ENCODE peak calls at places on chromosomes 12 and 14, in seven cellular contexts. One of them, this sample, is unnamed.

GRCh38 chr14:58298477-58298879 is at the start of gene ARID4A:
- DNase-seq in HepG2: no peak
- DNase-seq in K562: no peak
- DNase-seq in SK-N-SH: no peak
- DNase-seq in GM12878: no peak
- DNase-seq in H1: no peak
- DNase-seq in HCT116: no peak
- DNase-seq in this sample: no peak

GRCh38 chr12:124171231-124171985 is 123.5 kb upstream of the RFLNA start:
- DNase-seq in H1: no peak
- DNase-seq in SK-N-SH: no peak
- DNase-seq in HepG2: no peak
- DNase-seq in GM12878: no peak
- DNase-seq in HCT116: no peak
- DNase-seq in K562: no peak
- DNase-seq in this sample: no peak

GRCh38 chr12:117472983-117473382 is 111.6 kb upstream of the NOS1 start:
- DNase-seq in HepG2: peak; percentile 9
- DNase-seq in K562: peak; percentile 21
- DNase-seq in SK-N-SH: peak; percentile 67
- DNase-seq in HCT116: peak; percentile 10
- DNase-seq in H1: peak; percentile 36
- DNase-seq in GM12878: no peak
- DNase-seq in this sample: no peak

GRCh38 chr14:31941487-31941886 is 135.6 kb upstream of the ARHGAP5 start:
- DNase-seq in HepG2: peak; percentile 95
- DNase-seq in K562: no peak
- DNase-seq in GM12878: no peak
- DNase-seq in H1: no peak
- DNase-seq in HCT116: no peak
- DNase-seq in SK-N-SH: no peak
- DNase-seq in this sample: no peak

GRCh38 chr12:18864900-18865561 is 127.1 kb downstream of the CAPZA3 start:
- DNase-seq in H1: no peak
- DNase-seq in SK-N-SH: peak; percentile 0
- DNase-seq in K562: peak; percentile 8
- DNase-seq in HCT116: no peak
- DNase-seq in GM12878: no peak
- DNase-seq in HepG2: no peak
- DNase-seq in this sample: no peak

GRCh38 chr14:23153891-23154796 is 29.3 kb downstream of the SLC7A8 start:
- DNase-seq in H1: no peak
- DNase-seq in K562: peak; percentile 94
- DNase-seq in SK-N-SH: peak; percentile 34
- DNase-seq in HCT116: peak; percentile 38
- DNase-seq in GM12878: no peak
- DNase-seq in HepG2: no peak
- DNase-seq in this sample: peak; percentile 92

GRCh38 chr14:61585598-61586538 is 109.4 kb upstream of the HIF1A start:
- DNase-seq in HepG2: no peak
- DNase-seq in GM12878: no peak
- DNase-seq in SK-N-SH: no peak
- DNase-seq in H1: no peak
- DNase-seq in K562: no peak
- DNase-seq in HCT116: no peak
- DNase-seq in this sample: no peak

GRCh38 chr12:124609041-124609984 is 41.9 kb upstream of the NCOR2 start:
- DNase-seq in GM12878: peak; percentile 52
- DNase-seq in HCT116: peak; percentile 64
- DNase-seq in SK-N-SH: peak; percentile 64
- DNase-seq in HepG2: peak; percentile 81
- DNase-seq in K562: peak; percentile 78
- DNase-seq in H1: no peak
- DNase-seq in this sample: peak; percentile 93

GRCh38 chr12:30754383-30754749 is 385 bp downstream of the CAPRIN2 start:
- DNase-seq in HCT116: no peak
- DNase-seq in H1: no peak
- DNase-seq in GM12878: no peak
- DNase-seq in K562: no peak
- DNase-seq in HepG2: no peak
- DNase-seq in SK-N-SH: no peak
- DNase-seq in this sample: no peak

GRCh38 chr12:67590122-67590795 is 58.3 kb upstream of the DYRK2 start:
- DNase-seq in K562: no peak
- DNase-seq in SK-N-SH: peak; percentile 7
- DNase-seq in HepG2: no peak
- DNase-seq in H1: no peak
- DNase-seq in GM12878: no peak
- DNase-seq in HCT116: no peak
- DNase-seq in this sample: no peak

GRCh38 chr14:92657457-92658142 is 90.8 kb downstream of the LGMN start:
- DNase-seq in GM12878: no peak
- DNase-seq in SK-N-SH: no peak
- DNase-seq in HCT116: no peak
- DNase-seq in K562: no peak
- DNase-seq in H1: no peak
- DNase-seq in HepG2: no peak
- DNase-seq in this sample: no peak

GRCh38 chr12:18432211-18432610 is 170.9 kb downstream of the PIK3C2G start:
- DNase-seq in HepG2: no peak
- DNase-seq in SK-N-SH: no peak
- DNase-seq in K562: no peak
- DNase-seq in HCT116: no peak
- DNase-seq in GM12878: no peak
- DNase-seq in H1: no peak
- DNase-seq in this sample: no peak

GRCh38 chr12:29158364-29158763 is 9.3 kb downstream of the FAR2 start:
- DNase-seq in H1: no peak
- DNase-seq in SK-N-SH: no peak
- DNase-seq in HCT116: no peak
- DNase-seq in K562: no peak
- DNase-seq in GM12878: no peak
- DNase-seq in HepG2: no peak
- DNase-seq in this sample: no peak

GRCh38 chr14:62347658-62348057 is 585.4 kb downstream of the SNAPC1 start:
- DNase-seq in H1: no peak
- DNase-seq in HCT116: no peak
- DNase-seq in SK-N-SH: no peak
- DNase-seq in K562: no peak
- DNase-seq in HepG2: no peak
- DNase-seq in GM12878: no peak
- DNase-seq in this sample: no peak

GRCh38 chr14:26538176-26538575 is 59.7 kb downstream of the NOVA1 start:
- DNase-seq in HepG2: no peak
- DNase-seq in SK-N-SH: no peak
- DNase-seq in K562: no peak
- DNase-seq in GM12878: no peak
- DNase-seq in HCT116: no peak
- DNase-seq in H1: no peak
- DNase-seq in this sample: no peak

GRCh38 chr12:65959452-65959851 is 135.2 kb downstream of the HMGA2 start:
- DNase-seq in HepG2: no peak
- DNase-seq in H1: no peak
- DNase-seq in HCT116: no peak
- DNase-seq in K562: no peak
- DNase-seq in GM12878: no peak
- DNase-seq in SK-N-SH: no peak
- DNase-seq in this sample: no peak

GRCh38 chr14:47270715-47271114 is 404.7 kb downstream of the MDGA2 start:
- DNase-seq in GM12878: no peak
- DNase-seq in K562: no peak
- DNase-seq in HCT116: no peak
- DNase-seq in SK-N-SH: no peak
- DNase-seq in H1: no peak
- DNase-seq in HepG2: no peak
- DNase-seq in this sample: no peak

GRCh38 chr14:52265248-52265647 is 2.2 kb upstream of the PTGDR start:
- DNase-seq in K562: no peak
- DNase-seq in SK-N-SH: no peak
- DNase-seq in HepG2: no peak
- DNase-seq in HCT116: no peak
- DNase-seq in H1: no peak
- DNase-seq in GM12878: no peak
- DNase-seq in this sample: no peak

GRCh38 chr14:20781805-20782204 is 737 bp downstream of the RNASE6 start:
- DNase-seq in HepG2: no peak
- DNase-seq in K562: no peak
- DNase-seq in SK-N-SH: no peak
- DNase-seq in GM12878: no peak
- DNase-seq in HCT116: no peak
- DNase-seq in H1: no peak
- DNase-seq in this sample: no peak

GRCh38 chr14:73815849-73816816 is 35.5 kb upstream of the PTGR2 start:
- DNase-seq in HepG2: no peak
- DNase-seq in HCT116: no peak
- DNase-seq in K562: peak; percentile 13
- DNase-seq in H1: no peak
- DNase-seq in SK-N-SH: no peak
- DNase-seq in GM12878: no peak
- DNase-seq in this sample: no peak

GRCh38 chr12:10562306-10562933 is 51.0 kb downstream of the MAGOHB start:
- DNase-seq in SK-N-SH: peak; percentile 20
- DNase-seq in K562: peak; percentile 41
- DNase-seq in GM12878: no peak
- DNase-seq in HCT116: peak; percentile 48
- DNase-seq in H1: no peak
- DNase-seq in HepG2: peak; percentile 16
- DNase-seq in this sample: peak; percentile 39

GRCh38 chr14:64218344-64219240 is 75.6 kb downstream of the ESR2 start:
- DNase-seq in HepG2: no peak
- DNase-seq in H1: no peak
- DNase-seq in SK-N-SH: peak; percentile 29
- DNase-seq in K562: no peak
- DNase-seq in GM12878: no peak
- DNase-seq in HCT116: no peak
- DNase-seq in this sample: no peak

GRCh38 chr12:47763481-47764344 is 5.0 kb upstream of the RAPGEF3 start:
- DNase-seq in HCT116: no peak
- DNase-seq in GM12878: no peak
- DNase-seq in HepG2: no peak
- DNase-seq in SK-N-SH: no peak
- DNase-seq in H1: no peak
- DNase-seq in K562: no peak
- DNase-seq in this sample: peak; percentile 45

GRCh38 chr12:105469701-105470100 is 139.2 kb downstream of the C12orf75 start:
- DNase-seq in GM12878: no peak
- DNase-seq in HCT116: no peak
- DNase-seq in H1: no peak
- DNase-seq in SK-N-SH: no peak
- DNase-seq in HepG2: no peak
- DNase-seq in K562: no peak
- DNase-seq in this sample: no peak

GRCh38 chr14:65035049-65035448 is 48.4 kb downstream of the FNTB start:
- DNase-seq in H1: no peak
- DNase-seq in K562: no peak
- DNase-seq in SK-N-SH: peak; percentile 22
- DNase-seq in GM12878: no peak
- DNase-seq in HepG2: no peak
- DNase-seq in HCT116: no peak
- DNase-seq in this sample: no peak

GRCh38 chr14:104317975-104318557 is 179.7 kb downstream of the KIF26A start:
- DNase-seq in K562: no peak
- DNase-seq in GM12878: no peak
- DNase-seq in H1: no peak
- DNase-seq in SK-N-SH: no peak
- DNase-seq in HepG2: no peak
- DNase-seq in HCT116: no peak
- DNase-seq in this sample: no peak
- TF ChIP-seq JUND in K562: no peak
- TF ChIP-seq JUND in GM12878: no peak
- TF ChIP-seq JUND in H1: no peak
- TF ChIP-seq JUND in SK-N-SH: no peak
- TF ChIP-seq JUND in HepG2: no peak
- TF ChIP-seq JUND in HCT116: no peak
- TF ChIP-seq JUND in this sample: no peak

DNA sequence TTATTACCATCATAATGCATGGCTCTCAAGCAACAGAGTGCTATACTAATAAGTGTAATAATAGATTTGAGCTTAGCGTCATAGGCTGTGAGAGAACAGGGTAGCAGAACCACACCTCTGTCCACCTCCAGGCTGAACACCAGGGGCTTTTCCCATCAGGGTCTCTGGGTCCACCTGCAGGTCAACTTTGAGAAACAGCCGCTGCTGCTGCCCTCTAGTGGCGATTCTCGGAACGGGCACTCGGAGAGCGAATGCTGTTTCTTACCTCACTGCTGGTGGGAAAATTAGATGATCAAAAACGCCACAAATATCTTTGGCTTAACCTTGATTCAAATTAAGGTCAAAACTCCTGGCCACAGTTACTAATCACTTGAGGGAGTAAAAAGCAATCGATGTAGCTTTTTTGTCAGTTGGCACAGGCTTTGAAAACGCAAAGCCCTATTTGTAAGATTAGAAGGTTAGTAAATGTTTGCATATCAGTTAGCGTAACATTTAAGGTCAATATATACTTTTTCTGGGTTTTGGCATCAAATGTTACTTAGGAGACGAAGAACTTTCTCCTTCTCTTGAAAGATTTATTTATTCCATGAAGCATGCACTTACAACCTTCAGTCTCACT is 127.9 kb upstream of the TMEM132D start:
- DNase-seq in K562: peak; percentile 71
- DNase-seq in SK-N-SH: peak; percentile 82
- DNase-seq in HCT116: no peak
- DNase-seq in HepG2: peak; percentile 60
- DNase-seq in GM12878: no peak
- DNase-seq in H1: peak; percentile 59
- DNase-seq in this sample: no peak
- TF ChIP-seq JUND in K562: no peak
- TF ChIP-seq JUND in SK-N-SH: no peak
- TF ChIP-seq JUND in HCT116: no peak
- TF ChIP-seq JUND in HepG2: no peak
- TF ChIP-seq JUND in GM12878: no peak
- TF ChIP-seq JUND in H1: peak; percentile 52
- TF ChIP-seq JUND in this sample: no peak

GRCh38 chr14:97456497-97456896 is 659.3 kb downstream of the VRK1 start:
- DNase-seq in HepG2: no peak
- DNase-seq in SK-N-SH: no peak
- DNase-seq in HCT116: no peak
- DNase-seq in GM12878: no peak
- DNase-seq in K562: no peak
- DNase-seq in H1: no peak
- DNase-seq in this sample: no peak
- TF ChIP-seq JUND in HepG2: no peak
- TF ChIP-seq JUND in SK-N-SH: no peak
- TF ChIP-seq JUND in HCT116: no peak
- TF ChIP-seq JUND in GM12878: no peak
- TF ChIP-seq JUND in K562: no peak
- TF ChIP-seq JUND in H1: no peak
- TF ChIP-seq JUND in this sample: no peak

DNA sequence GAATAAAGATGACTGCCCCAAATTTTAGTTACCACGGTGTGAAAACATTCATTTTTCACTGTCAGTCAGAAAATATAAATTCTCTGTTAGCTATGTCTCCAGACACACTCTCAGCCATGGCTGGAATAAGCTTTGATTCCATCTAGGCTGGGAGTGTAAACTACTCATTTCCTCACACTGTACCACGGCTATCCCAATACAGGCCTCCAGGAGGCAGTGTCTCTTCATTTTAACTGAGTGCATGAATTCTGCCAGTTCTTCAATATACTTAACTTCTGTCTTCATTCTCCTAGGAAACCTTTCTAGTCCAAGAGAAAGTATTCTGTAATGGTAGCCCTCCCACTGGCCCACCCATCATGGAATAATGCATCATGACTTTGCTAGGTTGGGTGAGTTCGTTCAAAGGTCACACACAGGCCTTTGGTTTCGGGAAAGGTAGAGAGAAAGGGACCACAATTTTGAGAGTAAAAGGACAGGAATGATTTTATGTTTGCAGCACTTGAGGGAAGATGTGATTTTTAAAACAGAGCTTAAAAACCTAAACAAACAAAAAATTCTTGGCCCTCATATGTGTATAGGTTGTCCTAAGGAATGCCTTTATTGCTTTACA is 381.1 kb downstream of the SEC23A start:
- DNase-seq in SK-N-SH: peak; percentile 4
- DNase-seq in GM12878: peak; percentile 4
- DNase-seq in HCT116: peak; percentile 40
- DNase-seq in H1: peak; percentile 19
- DNase-seq in K562: peak; percentile 34
- DNase-seq in HepG2: peak; percentile 77
- DNase-seq in this sample: peak; percentile 76
- TF ChIP-seq JUND in SK-N-SH: no peak
- TF ChIP-seq JUND in GM12878: no peak
- TF ChIP-seq JUND in HCT116: no peak
- TF ChIP-seq JUND in H1: no peak
- TF ChIP-seq JUND in K562: no peak
- TF ChIP-seq JUND in HepG2: no peak
- TF ChIP-seq JUND in this sample: no peak